ENCODE peak calls at places on chromosomes 6 and 20, in seven cellular contexts. T, R, I, P, N, J and H are unnamed samples.

GRCh38 chr6:154196333-154196732 is 157.3 kb downstream of the OPRM1 start:
- DNase-seq in T (no peak), R (no peak), I (no peak), P (no peak), N (no peak), J (no peak), H (no peak)

GRCh38 chr6:108562503-108562993 is 1.8 kb downstream of the FOXO3 start:
- DNase-seq in T (peak; percentile 92), R (peak; percentile 75), I (peak; percentile 45), P (peak; percentile 69), N (peak; percentile 71), J (no peak), H (peak; percentile 18)

GRCh38 chr20:20734475-20734948 is 22.1 kb upstream of the RALGAPA2 start:
- DNase-seq in T (no peak), R (no peak), I (no peak), P (no peak), N (no peak), J (no peak), H (no peak)

GRCh38 chr20:57761413-57761734 is 51.6 kb upstream of the PMEPA1 start:
- DNase-seq in T (no peak), R (no peak), I (no peak), P (no peak), N (no peak), J (no peak), H (no peak)

GRCh38 chr6:106927531-106928398 is 46.8 kb downstream of the CD24 start:
- DNase-seq in T (peak; percentile 57), R (peak; percentile 15), I (peak; percentile 92), P (no peak), N (peak; percentile 60), J (no peak), H (no peak)

GRCh38 chr6:11692451-11693376 is 85.9 kb downstream of the ADTRP start:
- DNase-seq in T (no peak), R (no peak), I (no peak), P (no peak), N (no peak), J (no peak), H (no peak)

GRCh38 chr20:57769756-57770155 is 59.9 kb upstream of the PMEPA1 start:
- DNase-seq in T (no peak), R (no peak), I (no peak), P (no peak), N (no peak), J (no peak), H (no peak)

GRCh38 chr6:130303436-130303835 is 62.4 kb upstream of the TMEM200A start:
- DNase-seq in T (no peak), R (peak; percentile 62), I (no peak), P (no peak), N (no peak), J (no peak), H (no peak)

GRCh38 chr6:167742719-167743303 is 83.9 kb upstream of the AFDN start:
- DNase-seq in T (no peak), R (no peak), I (no peak), P (no peak), N (peak; percentile 7), J (no peak), H (no peak)

GRCh38 chr6:131740161-131740560 is 29.3 kb upstream of the CTAGE9 start:
- DNase-seq in T (peak; percentile 89), R (peak; percentile 73), I (no peak), P (no peak), N (peak; percentile 44), J (no peak), H (no peak)

GRCh38 chr6:27902335-27903314 is 9.6 kb downstream of the OR2B2 start:
- DNase-seq in T (peak; percentile 84), R (peak; percentile 56), I (peak; percentile 87), P (peak; percentile 81), N (peak; percentile 90), J (peak; percentile 84), H (peak; percentile 86)

GRCh38 chr6:13668291-13668928 is 43.2 kb downstream of the RANBP9 start:
- DNase-seq in T (peak; percentile 33), R (no peak), I (no peak), P (no peak), N (no peak), J (no peak), H (peak; percentile 35)